ENCODE peak calls at places on chromosome X, in four cellular contexts. A, J, R and U are unnamed samples.

GRCh38 chrX:68721546-68721945 is 74.1 kb downstream of the STARD8 start:
- DNase-seq in A (no peak), J (no peak), R (no peak), U (no peak)

GRCh38 chrX:3145716-3146115 is 104.4 kb downstream of the ARSF start:
- DNase-seq in A (no peak), J (no peak), R (no peak), U (no peak)

GRCh38 chrX:40097101-40097491 is 662 bp downstream of the BCOR start:
- DNase-seq in A (peak; percentile 66), J (peak; percentile 43), R (no peak), U (no peak)

GRCh38 chrX:134530845-134531244 is 70.9 kb downstream of the HPRT1 start:
- DNase-seq in A (no peak), J (no peak), R (no peak), U (no peak)

GRCh38 chrX:100768679-100769338 is 36.9 kb upstream of the SYTL4 start:
- DNase-seq in A (peak; percentile 81), J (peak; percentile 94), R (peak; percentile 95), U (peak; percentile 74)

GRCh38 chrX:30373479-30373878 is 64.3 kb upstream of the NR0B1 start:
- DNase-seq in A (no peak), J (no peak), R (no peak), U (peak; percentile 75)

GRCh38 chrX:35809816-35810215 is 11.7 kb downstream of the MAGEB16 start:
- DNase-seq in A (no peak), J (no peak), R (no peak), U (peak; percentile 72)

GRCh38 chrX:49001521-49002090 is 458 bp downstream of the GRIPAP1 start:
- DNase-seq in A (peak; percentile 72), J (peak; percentile 18), R (peak; percentile 29), U (peak; percentile 49)

GRCh38 chrX:11287505-11287904 is 5.7 kb upstream of the AMELX start:
- DNase-seq in A (no peak), J (no peak), R (no peak), U (no peak)

GRCh38 chrX:69014200-69014599 is 151.1 kb downstream of the PJA1 start:
- DNase-seq in A (no peak), J (no peak), R (no peak), U (peak; percentile 35)

GRCh38 chrX:30913556-30913955 is 24.5 kb upstream of the TAB3 start:
- DNase-seq in A (no peak), J (peak; percentile 25), R (no peak), U (no peak)

GRCh38 chrX:56216332-56216731 is 15.8 kb upstream of the KLF8 start:
- DNase-seq in A (no peak), J (no peak), R (no peak), U (no peak)

GRCh38 chrX:18898517-18898916 is 85.4 kb downstream of the PHKA2 start:
- DNase-seq in A (no peak), J (no peak), R (no peak), U (no peak)

GRCh38 chrX:69102805-69103204 is 62.4 kb downstream of the PJA1 start:
- DNase-seq in A (no peak), J (no peak), R (no peak), U (peak; percentile 11)

GRCh38 chrX:72025236-72025770 is 106.4 kb downstream of the RTL5 start:
- DNase-seq in A (no peak), J (no peak), R (peak; percentile 7), U (no peak)

GRCh38 chrX:10514891-10515290 is 105.5 kb downstream of the MID1 start:
- DNase-seq in A (no peak), J (no peak), R (no peak), U (no peak)

GRCh38 chrX:12919051-12919450 is 12.6 kb downstream of the TLR8 start:
- DNase-seq in A (no peak), J (no peak), R (no peak), U (no peak)

GRCh38 chrX:154485150-154486051 is 1.0 kb downstream of the UBL4A start:
- DNase-seq in A (no peak), J (no peak), R (peak; percentile 46), U (no peak)

GRCh38 chrX:53992589-53992988 is 51.7 kb downstream of the PHF8 start:
- DNase-seq in A (no peak), J (no peak), R (no peak), U (peak; percentile 17)

GRCh38 chrX:121256653-121257052 is 209.2 kb downstream of the GLUD2 start:
- DNase-seq in A (no peak), J (no peak), R (no peak), U (no peak)

GRCh38 chrX:129545408-129545807 is 5.3 kb downstream of the OCRL start:
- DNase-seq in A (no peak), J (no peak), R (no peak), U (no peak)

GRCh38 chrX:47181301-47181700 is 12.3 kb upstream of the UBA1 start:
- DNase-seq in A (no peak), J (no peak), R (no peak), U (no peak)

GRCh38 chrX:36443007-36443406 is 523.5 kb downstream of the CFAP47 start:
- DNase-seq in A (no peak), J (no peak), R (no peak), U (no peak)

GRCh38 chrX:105526431-105526830 is 295.9 kb upstream of the NRK start:
- DNase-seq in A (no peak), J (no peak), R (no peak), U (no peak)

GRCh38 chrX:103774070-103774642 is 2.5 kb upstream of the PLP1 start:
- DNase-seq in A (no peak), J (no peak), R (peak; percentile 27), U (peak; percentile 44)

GRCh38 chrX:135185795-135186443 is 14.7 kb upstream of the CT55 start:
- DNase-seq in A (peak; percentile 39), J (peak; percentile 23), R (peak; percentile 48), U (peak; percentile 60)

GRCh38 chrX:19904778-19905367 is 17.5 kb upstream of the SH3KBP1 start:
- DNase-seq in A (peak; percentile 30), J (peak; percentile 26), R (peak; percentile 26), U (peak; percentile 71)

GRCh38 chrX:119190251-119190651 is 45.8 kb upstream of the PGRMC1 start:
- DNase-seq in A (no peak), J (no peak), R (no peak), U (no peak)